ENCODE peak calls at places on chromosomes 3 and 15, in four cellular contexts. E is colonic mucosa, L is lower leg skin, Q is tibial artery. H is an unnamed sample.

GRCh38 chr15:80850941-80851451 is 71.8 kb downstream of the CEMIP start:
- DNase-seq in E (no peak), L (no peak), Q (no peak), H (peak)

GRCh38 chr3:34584971-34585370 is 786.5 kb downstream of the PDCD6IP start:
- DNase-seq in E (no peak), L (no peak), Q (no peak), H (no peak)

GRCh38 chr3:57164217-57164605 is 942 bp downstream of the IL17RD start:
- DNase-seq in Q (no peak), L (peak), E (peak), H (no peak)

GRCh38 chr15:80367094-80367493 is 37.1 kb upstream of the ARNT2 start:
- DNase-seq in Q (no peak), E (no peak), L (no peak), H (no peak)

GRCh38 chr3:121482651-121483050 is 63.1 kb downstream of the POLQ start:
- DNase-seq in Q (no peak), L (no peak), E (no peak), H (no peak)

GRCh38 chr3:171258316-171258715 is 201.9 kb downstream of the TNIK start:
- DNase-seq in E (no peak), Q (no peak), L (no peak), H (peak)

GRCh38 chr3:118213892-118214291 is 820.8 kb downstream of the IGSF11 start:
- DNase-seq in E (no peak), L (no peak), Q (no peak), H (no peak)

GRCh38 chr3:178060406-178060805 is 475.8 kb upstream of the KCNMB2 start:
- DNase-seq in E (peak), L (no peak), Q (no peak), H (no peak)

GRCh38 chr15:40693904-40694705 is 869 bp upstream of the RAD51 start:
- DNase-seq in Q (no peak), E (no peak), L (no peak), H (no peak)

GRCh38 chr3:195766671-195767070 is 45.1 kb downstream of the MUC4 start:
- DNase-seq in L (no peak), E (no peak), Q (peak), H (no peak)

GRCh38 chr3:99084825-99085224 is 183.3 kb upstream of the DCBLD2 start:
- DNase-seq in L (no peak), E (no peak), Q (no peak), H (no peak)

GRCh38 chr3:117149577-117149976 is 440.0 kb downstream of the TUSC7 start:
- DNase-seq in L (no peak), E (no peak), Q (no peak), H (no peak)

GRCh38 chr3:13769422-13769821 is 110.4 kb downstream of the WNT7A start:
- DNase-seq in E (no peak), Q (no peak), L (peak), H (no peak)

GRCh38 chr3:183210341-183210740 is 42.7 kb upstream of the B3GNT5 start:
- DNase-seq in L (no peak), Q (no peak), E (no peak), H (no peak)

GRCh38 chr15:43266834-43267233 is at the start of gene TGM5:
- DNase-seq in Q (no peak), E (no peak), L (peak), H (no peak)

GRCh38 chr15:96117275-96117674 is 213.2 kb upstream of the NR2F2 start:
- DNase-seq in L (no peak), Q (no peak), E (no peak), H (no peak)

GRCh38 chr3:114510201-114510600 is 216.4 kb downstream of the TIGIT start:
- DNase-seq in E (no peak), Q (no peak), L (no peak), H (no peak)

GRCh38 chr3:127307918-127308317 is 20.1 kb upstream of the PRR20G start:
- DNase-seq in E (no peak), L (no peak), Q (no peak), H (no peak)

GRCh38 chr15:67832031-67832551 is 6.8 kb downstream of the SKOR1 start:
- DNase-seq in L (no peak), E (no peak), Q (peak), H (no peak)

GRCh38 chr3:7504886-7505775 is 644.2 kb downstream of the GRM7 start:
- DNase-seq in L (no peak), Q (no peak), E (no peak), H (peak)

GRCh38 chr15:60385620-60386552 is 11.9 kb downstream of the ANXA2 start:
- DNase-seq in L (no peak), Q (no peak), E (no peak), H (no peak)

GRCh38 chr15:69035205-69035917 is 20.9 kb downstream of the NOX5 start:
- DNase-seq in L (peak), E (peak), Q (no peak), H (no peak)

GRCh38 chr3:51982352-51982837 is 940 bp upstream of the ACY1 start:
- DNase-seq in L (peak), Q (no peak), E (peak), H (peak)

GRCh38 chr15:79657722-79658121 is 225.6 kb downstream of the MINAR1 start:
- DNase-seq in Q (no peak), L (no peak), E (no peak), H (no peak)

GRCh38 chr3:128567705-128568356 is 74.8 kb upstream of the GATA2 start:
- DNase-seq in L (no peak), Q (peak), E (no peak), H (no peak)
- TF ChIP-seq CTCF in L (no peak), Q (no peak), E (no peak), H (no peak)

DNA sequence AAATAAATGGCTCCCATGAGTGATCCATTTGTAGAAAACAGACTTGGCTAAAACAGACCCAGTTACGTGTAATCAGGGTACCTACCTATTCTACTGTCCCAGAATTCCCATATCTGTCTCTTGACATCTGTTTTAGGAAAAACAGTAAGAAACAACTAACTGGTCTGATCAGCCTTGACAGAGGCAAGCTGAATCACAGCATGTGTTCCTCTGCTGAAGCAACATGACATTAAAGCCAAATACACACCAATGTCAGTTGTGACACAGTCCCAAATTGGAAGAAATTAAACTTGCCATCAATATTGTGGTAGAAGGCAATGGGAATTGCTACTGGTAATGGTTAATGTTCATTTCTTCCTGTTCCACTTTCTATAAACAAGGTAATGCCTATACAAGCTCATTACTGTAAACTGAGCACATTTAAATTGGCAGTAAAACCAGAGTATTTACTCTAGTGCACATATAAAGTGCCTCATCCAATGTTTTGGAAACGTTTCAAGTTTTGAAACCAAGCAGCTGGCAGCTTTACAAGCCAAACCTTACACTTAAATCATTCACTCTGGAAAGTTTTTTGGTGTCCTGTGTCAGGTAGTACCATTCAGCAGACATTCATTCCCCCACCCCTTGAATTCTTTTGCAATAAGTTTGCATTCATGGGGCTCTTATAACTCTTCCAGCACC is 26.9 kb downstream of the ALDH1A2 start:
- DNase-seq in Q (no peak), E (peak), L (no peak), H (peak)
- H3K4me3 ChIP-seq in Q (no peak), E (no peak), L (no peak), H (no peak)

GRCh38 chr3:150408232-150409124 is at the start of gene TSC22D2:
- DNase-seq in Q (peak), E (peak), L (peak), H (no peak)
- TF ChIP-seq CTCF in Q (peak), E (no peak), L (no peak), H (peak)

GRCh38 chr3:58238830-58239229 is 1.2 kb downstream of the ABHD6 start:
- DNase-seq in E (no peak), L (no peak), Q (no peak), H (no peak)
- H3K4me3 ChIP-seq in E (peak), L (no peak), Q (peak), H (peak)

DNA sequence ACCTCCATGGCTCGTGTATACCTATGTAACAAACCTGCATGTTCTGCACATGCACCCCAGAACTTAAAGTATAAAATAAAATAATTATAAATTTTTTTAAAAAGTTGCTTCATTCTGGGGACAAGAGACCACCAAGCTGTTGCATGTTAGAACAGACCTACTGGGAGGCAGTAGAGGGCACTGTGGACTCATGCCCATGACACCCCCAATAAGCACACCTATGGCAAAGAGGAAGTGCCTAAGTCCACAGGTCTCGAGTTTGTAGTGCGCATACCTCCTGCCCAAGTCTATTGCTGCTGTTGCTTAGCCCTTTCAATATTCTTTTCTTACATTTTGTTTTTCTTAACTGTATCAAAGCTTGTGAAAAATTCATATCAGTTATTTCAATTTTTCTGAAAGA is 267.9 kb upstream of the THBS1 start:
- DNase-seq in E (peak), L (no peak), Q (no peak), H (no peak)
- TF ChIP-seq CTCF in E (peak), L (no peak), Q (no peak), H (peak)

GRCh38 chr15:97194750-97195149 is 765.8 kb upstream of the ARRDC4 start:
- DNase-seq in E (no peak), Q (no peak), L (no peak), H (no peak)

GRCh38 chr15:97196066-97197027 is 764.2 kb upstream of the ARRDC4 start:
- DNase-seq in E (no peak), L (no peak), Q (no peak), H (no peak)

GRCh38 chr15:97200161-97200560 is 760.3 kb upstream of the ARRDC4 start:
- DNase-seq in L (no peak), E (no peak), Q (no peak), H (no peak)
- H3K4me3 ChIP-seq in L (no peak), E (no peak), Q (no peak), H (no peak)

H was measured in epithelial cell of proximal tubule.